ENCODE peak calls at places on chromosomes 7 and 10, in five cellular contexts. Q is heart left ventricle, O is mesendoderm, Z is gastrocnemius medialis, M is aorta. U is an unnamed sample.

GRCh38 chr10:10552948-10553347 is 464.7 kb upstream of the CELF2 start:
- DNase-seq in Q (no peak), O (no peak), Z (no peak), M (no peak), U (no peak)

GRCh38 chr7:24894670-24895221 is 85.2 kb downstream of the OSBPL3 start:
- DNase-seq in O (peak), Z (no peak), M (no peak), Q (no peak), U (no peak)

GRCh38 chr10:100183482-100183881 is 2.3 kb downstream of the ERLIN1 start:
- DNase-seq in Q (no peak), M (no peak), Z (no peak), O (no peak), U (no peak)

GRCh38 chr7:37433166-37433565 is 15.5 kb downstream of the ELMO1 start:
- DNase-seq in O (peak), Z (no peak), Q (no peak), M (no peak), U (no peak)

GRCh38 chr10:46050956-46051355 is 4.9 kb upstream of the MSMB start:
- DNase-seq in O (no peak), Q (no peak), M (no peak), Z (no peak), U (no peak)

GRCh38 chr7:93890464-93891068 is at the start of gene TFPI2:
- DNase-seq in M (peak), O (peak), Q (peak), Z (no peak), U (peak)

GRCh38 chr7:92790987-92791386 is 45.4 kb downstream of the CDK6 start:
- DNase-seq in Q (no peak), O (peak), M (peak), Z (no peak), U (no peak)

GRCh38 chr7:80719261-80719660 is 80.8 kb downstream of the CD36 start:
- DNase-seq in M (no peak), O (no peak), Q (no peak), Z (no peak), U (no peak)

GRCh38 chr7:2237109-2237602 is 4.4 kb upstream of the MAD1L1 start:
- DNase-seq in M (peak), Z (peak), Q (peak), O (no peak), U (peak)

GRCh38 chr10:63197304-63198092 is 64.4 kb downstream of the NRBF2 start:
- DNase-seq in M (no peak), O (peak), Z (no peak), Q (no peak), U (no peak)

GRCh38 chr7:84865560-84865959 is 321.3 kb downstream of the SEMA3D start:
- DNase-seq in M (no peak), Z (no peak), Q (no peak), O (peak), U (no peak)

GRCh38 chr7:130191791-130192190 is 13.4 kb downstream of the TMEM209 start:
- DNase-seq in M (no peak), O (no peak), Z (no peak), Q (no peak), U (no peak)

GRCh38 chr10:128579280-128579679 is 453.1 kb upstream of the MKI67 start:
- DNase-seq in Z (no peak), O (peak), Q (no peak), M (no peak), U (no peak)

GRCh38 chr10:6716521-6716920 is 136.4 kb upstream of the PRKCQ start:
- DNase-seq in M (no peak), O (no peak), Q (no peak), Z (no peak), U (no peak)

GRCh38 chr7:76291346-76292205 is 10.9 kb upstream of the HSPB1 start:
- DNase-seq in O (peak), Q (peak), M (peak), Z (peak), U (peak)

GRCh38 chr10:45380903-45381610 is 7.0 kb downstream of the ALOX5 start:
- DNase-seq in Z (peak), O (no peak), M (peak), Q (no peak), U (no peak)

GRCh38 chr10:46273506-46274477 is 13.0 kb upstream of the ANTXRL start:
- DNase-seq in Z (no peak), Q (peak), M (no peak), O (peak), U (peak)

GRCh38 chr10:25522946-25523608 is 348.3 kb downstream of the GPR158 start:
- DNase-seq in Z (no peak), Q (no peak), M (no peak), O (peak), U (no peak)

GRCh38 chr7:31875424-31875823 is 188.4 kb downstream of the PPP1R17 start:
- DNase-seq in Z (no peak), Q (peak), O (peak), M (no peak), U (no peak)

DNA sequence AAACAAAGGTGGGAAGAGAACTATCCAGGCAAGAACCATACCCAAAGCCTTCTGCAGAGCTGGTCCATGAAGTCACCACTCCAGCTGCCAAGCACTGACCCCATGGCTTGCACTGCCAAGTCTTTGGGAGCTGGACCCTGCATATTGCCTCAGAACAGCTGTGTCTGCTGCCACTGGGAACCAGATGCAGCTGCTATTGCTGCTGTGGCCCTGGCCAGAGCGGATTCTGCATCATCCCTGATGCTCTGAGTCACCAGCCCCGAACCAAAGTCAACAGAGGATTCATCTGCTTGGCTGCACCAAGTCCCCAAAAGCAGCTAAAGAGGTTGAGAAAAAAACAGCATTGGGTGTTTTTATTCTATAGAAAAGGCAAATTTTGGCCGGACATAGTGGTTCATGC is 39.2 kb upstream of the GSAP start:
- DNase-seq in Z (peak), Q (no peak), O (no peak), M (peak), U (no peak)
- H3K27ac ChIP-seq in Z (no peak), Q (no peak), O (no peak), M (no peak), U (no peak)

GRCh38 chr7:143385891-143386781 is 5.0 kb downstream of the ZYX start:
- DNase-seq in O (no peak), M (peak), Z (no peak), Q (no peak), U (peak)
- H3K27ac ChIP-seq in O (no peak), M (peak), Z (peak), Q (no peak), U (no peak)

DNA sequence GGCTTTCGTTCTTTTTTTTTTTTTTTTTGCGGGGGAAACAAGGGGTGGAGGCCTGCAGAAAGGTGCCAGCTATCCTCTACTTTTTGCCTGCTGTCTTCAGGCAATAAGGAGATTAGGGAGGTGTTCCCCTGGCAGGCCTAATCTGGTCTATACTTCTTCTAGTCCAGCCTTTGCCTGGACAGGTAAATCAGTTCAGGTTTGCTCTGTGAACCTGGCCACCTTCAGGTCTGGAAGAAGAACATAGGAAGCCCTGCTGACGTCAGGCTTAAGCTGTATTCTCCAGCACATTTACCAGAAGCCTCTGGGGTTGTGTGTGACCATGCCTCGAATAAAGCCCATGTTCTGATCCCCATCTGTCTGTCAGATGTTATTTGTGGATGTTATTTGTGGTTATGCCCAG is 115.4 kb downstream of the SDK1 start:
- DNase-seq in O (no peak), M (no peak), Q (no peak), Z (no peak), U (no peak)
- H3K27ac ChIP-seq in O (no peak), M (no peak), Q (no peak), Z (no peak), U (no peak)

GRCh38 chr7:134899729-134900128 is 86.6 kb upstream of the AGBL3 start:
- DNase-seq in O (peak), Q (no peak), Z (no peak), M (no peak), U (no peak)

GRCh38 chr7:134901389-134902020 is 84.8 kb upstream of the AGBL3 start:
- DNase-seq in Q (no peak), O (no peak), M (no peak), Z (no peak), U (no peak)

GRCh38 chr7:134900430-134900876 is 85.9 kb upstream of the AGBL3 start:
- DNase-seq in Q (no peak), Z (no peak), O (no peak), M (no peak), U (no peak)

GRCh38 chr7:134903073-134903790 is 83.1 kb upstream of the AGBL3 start:
- DNase-seq in Q (no peak), Z (no peak), O (no peak), M (no peak), U (no peak)

DNA sequence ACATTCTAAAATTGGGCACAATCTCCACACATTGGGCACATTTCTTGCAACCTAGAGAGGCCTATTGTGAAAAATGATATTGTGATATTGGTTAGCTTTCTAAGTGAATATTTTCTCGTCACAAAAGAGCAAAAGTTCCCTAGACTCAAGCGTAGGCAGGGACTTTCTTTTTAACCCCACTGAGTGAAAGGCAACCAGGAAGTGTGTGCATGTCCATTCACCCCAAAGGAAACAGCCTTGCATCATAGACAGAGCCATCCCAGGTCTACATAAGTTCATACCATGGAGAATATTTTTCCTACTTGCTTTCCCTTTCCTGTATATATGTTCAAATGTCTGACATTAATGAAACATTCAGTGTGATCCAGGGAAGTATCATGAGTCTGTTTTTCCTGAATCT is 84.2 kb upstream of the AGBL3 start:
- DNase-seq in M (no peak), O (no peak), Z (no peak), Q (no peak), U (no peak)
- H3K27ac ChIP-seq in M (peak), O (no peak), Z (no peak), Q (no peak), U (no peak)

DNA sequence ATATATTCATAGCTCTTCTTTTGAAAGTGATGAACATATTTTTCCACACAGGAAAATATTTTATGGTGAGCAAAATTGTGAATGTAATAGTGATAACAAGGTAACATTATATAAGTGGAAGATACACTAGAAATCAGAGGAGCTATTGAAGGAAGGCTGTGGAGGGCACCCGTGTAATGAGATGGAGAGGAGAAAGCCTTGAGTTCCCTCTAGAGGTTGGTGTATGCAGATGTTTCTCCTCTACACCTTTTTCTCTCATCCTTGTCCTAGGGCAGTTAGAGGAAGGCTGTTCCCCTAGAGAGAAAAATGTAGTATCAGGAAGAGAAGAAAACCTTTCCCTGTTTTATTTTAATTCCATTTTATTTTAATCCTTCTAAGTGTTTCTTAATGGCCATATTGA is 54.6 kb upstream of the NRG3 start:
- DNase-seq in Z (no peak), O (peak), Q (no peak), M (no peak), U (no peak)
- H3K27ac ChIP-seq in Z (no peak), O (no peak), Q (no peak), M (no peak), U (no peak)

GRCh38 chr7:87628780-87629569 is 777 bp downstream of the RUNDC3B start:
- DNase-seq in O (peak), Q (no peak), M (peak), Z (peak), U (peak)
- H3K27ac ChIP-seq in O (no peak), Q (no peak), M (no peak), Z (peak), U (peak)

U was measured in kidney.